ENCODE peak calls at places on chromosomes 6 and 20, in nine cellular contexts. One of them, this sample, is unnamed. For H3K4me1 and H3K36me3, the result is how much of the 10 kb centered on the place peaks cover.

GRCh38 chr20:56843386-56843785 is 214.3 kb downstream of the TFAP2C start:
- DNase-seq in CD8-positive, alpha-beta memory T cell: no peak
- DNase-seq in trophoblast cell: no peak
- DNase-seq in tibial nerve: no peak
- DNase-seq in IMR-90: no peak
- DNase-seq in upper lobe of right lung: peak
- DNase-seq in pancreas: no peak
- DNase-seq in keratinocyte: no peak
- DNase-seq in SK-N-SH: no peak
- DNase-seq in this sample: no peak

GRCh38 chr6:56541736-56542366 is 100.8 kb downstream of the DST start:
- DNase-seq in pancreas: no peak
- DNase-seq in keratinocyte: no peak
- DNase-seq in SK-N-SH: no peak
- DNase-seq in trophoblast cell: no peak
- DNase-seq in tibial nerve: no peak
- DNase-seq in upper lobe of right lung: no peak
- DNase-seq in IMR-90: no peak
- DNase-seq in CD8-positive, alpha-beta memory T cell: no peak
- DNase-seq in this sample: no peak

GRCh38 chr20:33567949-33568348 is 78.1 kb downstream of the CBFA2T2 start:
- DNase-seq in CD8-positive, alpha-beta memory T cell: no peak
- DNase-seq in upper lobe of right lung: no peak
- DNase-seq in keratinocyte: no peak
- DNase-seq in SK-N-SH: no peak
- DNase-seq in pancreas: no peak
- DNase-seq in trophoblast cell: no peak
- DNase-seq in IMR-90: no peak
- DNase-seq in tibial nerve: no peak
- DNase-seq in this sample: no peak

GRCh38 chr6:81561071-81561564 is 191.4 kb downstream of the TENT5A start:
- DNase-seq in IMR-90: peak
- DNase-seq in pancreas: no peak
- DNase-seq in keratinocyte: no peak
- DNase-seq in tibial nerve: no peak
- DNase-seq in upper lobe of right lung: no peak
- DNase-seq in trophoblast cell: no peak
- DNase-seq in CD8-positive, alpha-beta memory T cell: no peak
- DNase-seq in SK-N-SH: no peak
- DNase-seq in this sample: no peak

GRCh38 chr20:46725186-46726165 is 16.0 kb downstream of the SLC2A10 start:
- DNase-seq in trophoblast cell: no peak
- DNase-seq in keratinocyte: no peak
- DNase-seq in IMR-90: no peak
- DNase-seq in SK-N-SH: no peak
- DNase-seq in tibial nerve: no peak
- DNase-seq in CD8-positive, alpha-beta memory T cell: no peak
- DNase-seq in upper lobe of right lung: no peak
- DNase-seq in pancreas: no peak
- DNase-seq in this sample: no peak

GRCh38 chr20:46652699-46653098 is 1.4 kb upstream of the SLC13A3 start:
- DNase-seq in tibial nerve: no peak
- DNase-seq in keratinocyte: no peak
- DNase-seq in upper lobe of right lung: no peak
- DNase-seq in IMR-90: peak
- DNase-seq in pancreas: no peak
- DNase-seq in SK-N-SH: no peak
- DNase-seq in CD8-positive, alpha-beta memory T cell: no peak
- DNase-seq in trophoblast cell: no peak
- DNase-seq in this sample: no peak

GRCh38 chr6:39243809-39244208 is 14.5 kb upstream of the KCNK5 start:
- DNase-seq in CD8-positive, alpha-beta memory T cell: no peak
- DNase-seq in trophoblast cell: no peak
- DNase-seq in upper lobe of right lung: no peak
- DNase-seq in SK-N-SH: no peak
- DNase-seq in tibial nerve: peak
- DNase-seq in pancreas: no peak
- DNase-seq in IMR-90: no peak
- DNase-seq in keratinocyte: no peak
- DNase-seq in this sample: peak

GRCh38 chr20:32385541-32385940 is 27.4 kb downstream of the ASXL1 start:
- DNase-seq in trophoblast cell: no peak
- DNase-seq in keratinocyte: no peak
- DNase-seq in pancreas: no peak
- DNase-seq in upper lobe of right lung: no peak
- DNase-seq in IMR-90: no peak
- DNase-seq in CD8-positive, alpha-beta memory T cell: no peak
- DNase-seq in tibial nerve: no peak
- DNase-seq in SK-N-SH: peak
- DNase-seq in this sample: no peak

DNA sequence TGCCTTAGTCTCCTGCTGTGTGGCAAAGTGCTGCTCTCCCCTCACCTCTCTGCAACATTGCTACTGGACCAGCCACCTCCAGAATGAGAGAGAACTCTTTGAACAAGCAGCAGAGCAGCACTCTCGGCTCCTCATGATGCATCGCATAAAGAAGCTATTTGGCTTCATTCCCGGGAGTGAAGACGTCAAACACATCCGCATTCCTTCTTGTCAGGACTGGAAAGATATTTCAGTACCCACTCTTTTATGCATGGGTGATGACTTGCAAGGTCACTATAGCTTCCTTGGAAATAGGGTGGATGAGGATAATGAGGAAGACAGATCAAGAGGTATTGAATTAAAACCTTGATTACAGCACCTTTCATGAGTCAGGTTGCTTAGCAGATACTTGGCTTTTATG is 4.3 kb downstream of the CALHM4 start:
- DNase-seq in tibial nerve: no peak
- DNase-seq in upper lobe of right lung: no peak
- DNase-seq in pancreas: no peak
- DNase-seq in SK-N-SH: no peak
- DNase-seq in CD8-positive, alpha-beta memory T cell: no peak
- DNase-seq in trophoblast cell: no peak
- DNase-seq in keratinocyte: peak
- DNase-seq in IMR-90: peak
- DNase-seq in this sample: no peak
- H3K27ac ChIP-seq in tibial nerve: no peak
- H3K27ac ChIP-seq in upper lobe of right lung: no peak
- H3K27ac ChIP-seq in pancreas: no peak
- H3K27ac ChIP-seq in SK-N-SH: peak
- H3K27ac ChIP-seq in CD8-positive, alpha-beta memory T cell: no peak
- H3K27ac ChIP-seq in trophoblast cell: no peak
- H3K27ac ChIP-seq in keratinocyte: peak
- H3K27ac ChIP-seq in IMR-90: peak
- H3K27ac ChIP-seq in this sample: no peak

GRCh38 chr20:53901697-53902096 is 168.7 kb downstream of the BCAS1 start:
- DNase-seq in CD8-positive, alpha-beta memory T cell: no peak
- DNase-seq in IMR-90: no peak
- DNase-seq in pancreas: no peak
- DNase-seq in tibial nerve: no peak
- DNase-seq in trophoblast cell: no peak
- DNase-seq in SK-N-SH: no peak
- DNase-seq in upper lobe of right lung: no peak
- DNase-seq in keratinocyte: no peak
- DNase-seq in this sample: peak
- H3K4me1 ChIP-seq in CD8-positive, alpha-beta memory T cell: under half
- H3K4me1 ChIP-seq in IMR-90: under half
- H3K4me1 ChIP-seq in pancreas: under half
- H3K4me1 ChIP-seq in tibial nerve: under half
- H3K4me1 ChIP-seq in trophoblast cell: under half
- H3K4me1 ChIP-seq in SK-N-SH: under half
- H3K4me1 ChIP-seq in upper lobe of right lung: under half
- H3K4me1 ChIP-seq in keratinocyte: half or more
- H3K4me1 ChIP-seq in this sample: under half

GRCh38 chr6:48701572-48701971 is 590.6 kb upstream of the PTCHD4 start:
- DNase-seq in keratinocyte: no peak
- DNase-seq in CD8-positive, alpha-beta memory T cell: no peak
- DNase-seq in trophoblast cell: no peak
- DNase-seq in upper lobe of right lung: peak
- DNase-seq in SK-N-SH: no peak
- DNase-seq in pancreas: no peak
- DNase-seq in IMR-90: no peak
- DNase-seq in tibial nerve: no peak
- DNase-seq in this sample: no peak

GRCh38 chr6:48691420-48691819 is 580.4 kb upstream of the PTCHD4 start:
- DNase-seq in tibial nerve: no peak
- DNase-seq in CD8-positive, alpha-beta memory T cell: no peak
- DNase-seq in trophoblast cell: no peak
- DNase-seq in IMR-90: no peak
- DNase-seq in pancreas: no peak
- DNase-seq in SK-N-SH: no peak
- DNase-seq in keratinocyte: no peak
- DNase-seq in upper lobe of right lung: no peak
- DNase-seq in this sample: no peak

DNA sequence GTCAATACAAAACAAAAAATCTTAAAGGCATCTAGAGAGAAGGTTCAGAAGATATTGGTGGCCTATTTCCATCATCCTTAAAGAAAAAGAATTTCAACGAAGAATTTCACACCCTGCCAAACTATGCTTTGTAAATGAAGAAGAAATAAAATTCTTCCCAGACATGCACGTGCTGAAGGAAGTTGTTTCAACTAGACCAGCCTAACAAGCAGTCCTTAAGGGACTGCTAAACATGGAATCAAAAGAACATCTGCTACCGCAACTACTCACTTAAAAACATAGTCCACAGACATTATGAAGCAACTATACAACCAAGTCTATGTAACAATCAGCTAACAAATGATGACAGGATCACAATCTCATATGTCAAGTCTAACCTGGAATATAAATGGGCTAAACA is 584.9 kb upstream of the PTCHD4 start:
- DNase-seq in pancreas: no peak
- DNase-seq in SK-N-SH: no peak
- DNase-seq in IMR-90: no peak
- DNase-seq in CD8-positive, alpha-beta memory T cell: no peak
- DNase-seq in upper lobe of right lung: no peak
- DNase-seq in tibial nerve: no peak
- DNase-seq in keratinocyte: no peak
- DNase-seq in trophoblast cell: no peak
- DNase-seq in this sample: no peak
- H3K36me3 ChIP-seq in pancreas: under half
- H3K36me3 ChIP-seq in SK-N-SH: under half
- H3K36me3 ChIP-seq in IMR-90: under half
- H3K36me3 ChIP-seq in CD8-positive, alpha-beta memory T cell: under half
- H3K36me3 ChIP-seq in upper lobe of right lung: under half
- H3K36me3 ChIP-seq in tibial nerve: under half
- H3K36me3 ChIP-seq in keratinocyte: under half
- H3K36me3 ChIP-seq in trophoblast cell: under half
- H3K36me3 ChIP-seq in this sample: under half

GRCh38 chr6:111070407-111070743 is 16.9 kb upstream of the SLC16A10 start:
- DNase-seq in upper lobe of right lung: no peak
- DNase-seq in IMR-90: no peak
- DNase-seq in CD8-positive, alpha-beta memory T cell: no peak
- DNase-seq in SK-N-SH: no peak
- DNase-seq in pancreas: no peak
- DNase-seq in trophoblast cell: no peak
- DNase-seq in tibial nerve: no peak
- DNase-seq in keratinocyte: no peak
- DNase-seq in this sample: no peak

GRCh38 chr6:111080713-111081112 is 6.6 kb upstream of the SLC16A10 start:
- DNase-seq in pancreas: peak
- DNase-seq in IMR-90: no peak
- DNase-seq in keratinocyte: no peak
- DNase-seq in trophoblast cell: no peak
- DNase-seq in SK-N-SH: no peak
- DNase-seq in CD8-positive, alpha-beta memory T cell: no peak
- DNase-seq in tibial nerve: no peak
- DNase-seq in upper lobe of right lung: no peak
- DNase-seq in this sample: no peak

GRCh38 chr6:111072801-111073360 is 14.4 kb upstream of the SLC16A10 start:
- DNase-seq in trophoblast cell: no peak
- DNase-seq in SK-N-SH: no peak
- DNase-seq in CD8-positive, alpha-beta memory T cell: no peak
- DNase-seq in upper lobe of right lung: no peak
- DNase-seq in tibial nerve: no peak
- DNase-seq in pancreas: no peak
- DNase-seq in IMR-90: no peak
- DNase-seq in keratinocyte: no peak
- DNase-seq in this sample: no peak

GRCh38 chr6:111076024-111076680 is 11.2 kb upstream of the SLC16A10 start:
- DNase-seq in CD8-positive, alpha-beta memory T cell: no peak
- DNase-seq in tibial nerve: no peak
- DNase-seq in pancreas: no peak
- DNase-seq in IMR-90: no peak
- DNase-seq in trophoblast cell: no peak
- DNase-seq in keratinocyte: no peak
- DNase-seq in SK-N-SH: no peak
- DNase-seq in upper lobe of right lung: no peak
- DNase-seq in this sample: no peak
- H3K27ac ChIP-seq in CD8-positive, alpha-beta memory T cell: no peak
- H3K27ac ChIP-seq in tibial nerve: no peak
- H3K27ac ChIP-seq in pancreas: peak
- H3K27ac ChIP-seq in IMR-90: no peak
- H3K27ac ChIP-seq in trophoblast cell: no peak
- H3K27ac ChIP-seq in keratinocyte: no peak
- H3K27ac ChIP-seq in SK-N-SH: no peak
- H3K27ac ChIP-seq in upper lobe of right lung: peak
- H3K27ac ChIP-seq in this sample: no peak

This sample was measured in uterus.